ENCODE peak calls at places on chromosomes 11 and 22, in six cellular contexts. F is GM10248; P is astrocyte of the spinal cord; J is osteocyte; N is activated naive CD8-positive, alpha-beta T cell treated with anti-CD3 and anti-CD28 coated beads for 36 hours; D is foreskin fibroblast. M is an unnamed sample.

GRCh38 chr11:68150029-68150428 is 28.8 kb upstream of the CHKA start:
- DNase-seq in P (peak), N (no peak), F (no peak), D (peak), J (no peak), M (no peak)

GRCh38 chr22:26401726-26402125 is 27.3 kb upstream of the ASPHD2 start:
- DNase-seq in N (no peak), J (no peak), P (no peak), F (no peak), D (no peak), M (no peak)

GRCh38 chr22:42069801-42070516 is 653 bp downstream of the NAGA start:
- DNase-seq in D (no peak), P (peak), F (peak), N (peak), J (no peak), M (no peak)

GRCh38 chr11:92880391-92880790 is 89.1 kb upstream of the MTNR1B start:
- DNase-seq in F (no peak), J (no peak), P (peak), D (no peak), N (no peak), M (no peak)

GRCh38 chr11:123065634-123066033 is 3.7 kb upstream of the HSPA8 start:
- DNase-seq in F (no peak), J (no peak), P (peak), D (peak), N (no peak), M (no peak)

GRCh38 chr11:6022954-6023353 is 7.6 kb downstream of the OR56A1 start:
- DNase-seq in P (peak), J (no peak), N (no peak), D (peak), F (no peak), M (peak)

GRCh38 chr11:19577849-19578619 is 134.6 kb upstream of the NAV2 start:
- DNase-seq in J (no peak), P (peak), N (no peak), F (no peak), D (peak), M (no peak)

GRCh38 chr22:50308597-50308935 is 1.1 kb upstream of the PLXNB2 start:
- DNase-seq in D (peak), N (no peak), F (no peak), J (no peak), P (no peak), M (no peak)

GRCh38 chr22:30029512-30029911 is 50.8 kb upstream of the HORMAD2 start:
- DNase-seq in P (no peak), J (no peak), D (no peak), N (no peak), F (no peak), M (no peak)

GRCh38 chr11:7595016-7595869 is 78.1 kb downstream of the CYB5R2 start:
- DNase-seq in J (no peak), P (peak), F (no peak), D (peak), N (no peak), M (no peak)

GRCh38 chr11:62558669-62559068 is 12.1 kb upstream of the AHNAK start:
- DNase-seq in D (no peak), F (no peak), P (no peak), J (no peak), N (no peak), M (no peak)

GRCh38 chr11:1238767-1239595 is 16.1 kb downstream of the MUC5B start:
- DNase-seq in P (no peak), N (no peak), D (no peak), F (no peak), J (no peak), M (no peak)

GRCh38 chr22:40567626-40568328 is 68.7 kb downstream of the MRTFA start:
- DNase-seq in N (no peak), P (no peak), D (peak), F (no peak), J (no peak), M (no peak)

GRCh38 chr22:24072361-24072760 is 61.3 kb downstream of the CABIN1 start:
- DNase-seq in F (no peak), N (no peak), J (no peak), D (no peak), P (no peak), M (no peak)

GRCh38 chr11:440065-441042 is 1.5 kb downstream of the ANO9 start:
- DNase-seq in P (no peak), D (peak), J (no peak), F (no peak), N (no peak), M (no peak)

GRCh38 chr11:74025467-74026166 is 16.7 kb upstream of the UCP3 start:
- DNase-seq in F (no peak), N (no peak), J (no peak), P (peak), D (peak), M (no peak)

GRCh38 chr11:86798988-86799387 is 1.4 kb upstream of the PRSS23 start:
- DNase-seq in N (no peak), J (no peak), P (peak), D (peak), F (no peak), M (no peak)

GRCh38 chr11:45320366-45320765 is 34.2 kb upstream of the SYT13 start:
- DNase-seq in J (peak), D (no peak), F (no peak), P (no peak), N (no peak), M (no peak)

GRCh38 chr11:12183827-12184620 is 73.6 kb downstream of the MICAL2 start:
- DNase-seq in N (no peak), D (no peak), P (no peak), F (no peak), J (no peak), M (no peak)

GRCh38 chr11:20090654-20091374 is 69.5 kb downstream of the DBX1 start:
- DNase-seq in P (no peak), D (no peak), F (no peak), J (no peak), N (no peak), M (no peak)